ENCODE peak calls at places on chromosome 15, in eight cellular contexts. V, R, N, F, L, K, A and C are unnamed samples.
A peak's percentile ranks its signal among the peaks of the same experiment; 100 is the strongest.

GRCh38 chr15:33031324-33031736 is 163.2 kb downstream of the FMN1 start:
- DNase-seq in V (no peak), R (no peak), N (no peak), F (no peak), L (no peak), K (no peak), A (peak; percentile 39), C (no peak)

GRCh38 chr15:69314174-69314573 is 15.5 kb downstream of the PAQR5 start:
- DNase-seq in V (no peak), R (no peak), N (no peak), F (no peak), L (no peak), K (no peak), A (no peak), C (peak; percentile 77)

GRCh38 chr15:42994546-42994945 is 74.0 kb upstream of the TTBK2 start:
- DNase-seq in V (no peak), R (no peak), N (no peak), F (no peak), L (no peak), K (no peak), A (no peak), C (no peak)

GRCh38 chr15:38024293-38025091 is 90.1 kb downstream of the TMCO5A start:
- DNase-seq in V (no peak), R (no peak), N (no peak), F (no peak), L (no peak), K (no peak), A (no peak), C (no peak)

GRCh38 chr15:65930134-65930533 is 60.8 kb downstream of the RAB11A start:
- DNase-seq in V (no peak), R (no peak), N (no peak), F (no peak), L (no peak), K (no peak), A (no peak), C (no peak)

GRCh38 chr15:39799552-39800011 is 16.9 kb upstream of the FSIP1 start:
- DNase-seq in V (no peak), R (peak; percentile 53), N (no peak), F (no peak), L (no peak), K (no peak), A (no peak), C (no peak)

GRCh38 chr15:75620043-75620775 is 5.3 kb downstream of the SNUPN start:
- DNase-seq in V (no peak), R (no peak), N (no peak), F (no peak), L (no peak), K (peak; percentile 27), A (no peak), C (peak; percentile 81)

GRCh38 chr15:68829068-68829467 is 8.4 kb upstream of the ANP32A start:
- DNase-seq in V (peak; percentile 15), R (no peak), N (peak; percentile 48), F (no peak), L (peak; percentile 6), K (no peak), A (no peak), C (no peak)

GRCh38 chr15:81645470-81645869 is 271.5 kb upstream of the TMC3 start:
- DNase-seq in V (no peak), R (no peak), N (no peak), F (no peak), L (no peak), K (no peak), A (peak; percentile 12), C (no peak)

GRCh38 chr15:63484433-63484832 is 20.0 kb upstream of the USP3 start:
- DNase-seq in V (no peak), R (no peak), N (no peak), F (no peak), L (no peak), K (no peak), A (no peak), C (no peak)

GRCh38 chr15:79595995-79596622 is 164.0 kb downstream of the MINAR1 start:
- DNase-seq in V (peak; percentile 13), R (peak; percentile 57), N (no peak), F (no peak), L (peak; percentile 21), K (peak; percentile 60), A (no peak), C (no peak)

GRCh38 chr15:91668370-91668769 is 185.1 kb upstream of the SLCO3A1 start:
- DNase-seq in V (no peak), R (no peak), N (no peak), F (no peak), L (no peak), K (no peak), A (no peak), C (no peak)

GRCh38 chr15:98854496-98854895 is 153.1 kb downstream of the PGPEP1L start:
- DNase-seq in V (no peak), R (no peak), N (no peak), F (no peak), L (no peak), K (peak; percentile 57), A (no peak), C (no peak)

GRCh38 chr15:81043568-81044301 is 43.0 kb downstream of the TLNRD1 start:
- DNase-seq in V (no peak), R (no peak), N (no peak), F (no peak), L (no peak), K (no peak), A (no peak), C (no peak)

GRCh38 chr15:27635916-27636315 is 463.2 kb downstream of the OCA2 start:
- DNase-seq in V (no peak), R (no peak), N (no peak), F (no peak), L (no peak), K (no peak), A (no peak), C (no peak)

GRCh38 chr15:99440029-99440428 is 125.8 kb upstream of the MEF2A start:
- DNase-seq in V (no peak), R (no peak), N (no peak), F (peak; percentile 5), L (no peak), K (peak; percentile 11), A (no peak), C (no peak)

GRCh38 chr15:33543957-33544356 is 233.2 kb downstream of the RYR3 start:
- DNase-seq in V (no peak), R (no peak), N (no peak), F (no peak), L (no peak), K (no peak), A (no peak), C (no peak)

GRCh38 chr15:62455441-62455921 is 290.4 kb upstream of the C2CD4B start:
- DNase-seq in V (no peak), R (no peak), N (no peak), F (no peak), L (no peak), K (no peak), A (no peak), C (no peak)

GRCh38 chr15:96593735-96594134 is 263.2 kb downstream of the NR2F2 start:
- DNase-seq in V (no peak), R (no peak), N (no peak), F (no peak), L (no peak), K (no peak), A (no peak), C (no peak)